ENCODE peak calls at places on chromosomes 16 and 17, in four cellular contexts. M is H9, A is H1, T is IMR-90. D is an unnamed sample.

GRCh38 chr17:44348234-44348987 is 3.3 kb downstream of the GRN start:
- DNase-seq in A (no peak), T (peak), M (no peak), D (no peak)

GRCh38 chr16:89217388-89218191 is at the start of gene ZNF778:
- DNase-seq in M (peak), T (peak), A (peak), D (peak)

GRCh38 chr16:14232106-14232890 is 161.2 kb downstream of the MRTFB start:
- DNase-seq in M (no peak), T (peak), A (no peak), D (no peak)

GRCh38 chr17:49218941-49219913 is 8.7 kb downstream of the ABI3 start:
- DNase-seq in T (no peak), A (peak), M (peak), D (no peak)

GRCh38 chr17:11996722-11997146 is 541 bp downstream of the ZNF18 start:
- DNase-seq in T (peak), M (no peak), A (no peak), D (peak)

GRCh38 chr17:13074026-13074425 is 56.2 kb upstream of the ELAC2 start:
- DNase-seq in M (no peak), T (peak), A (no peak), D (no peak)

GRCh38 chr16:87233928-87234327 is 83.3 kb downstream of the C16orf95 start:
- DNase-seq in M (peak), T (peak), A (no peak), D (peak)

GRCh38 chr16:86925067-86925791 is 346.9 kb downstream of the FOXL1 start:
- DNase-seq in A (no peak), M (no peak), T (peak), D (no peak)

GRCh38 chr17:65231086-65231485 is 93.9 kb downstream of the RGS9 start:
- DNase-seq in A (no peak), T (no peak), M (no peak), D (peak)

GRCh38 chr17:55547027-55547670 is 35.9 kb upstream of the SMIM36 start:
- DNase-seq in T (peak), A (no peak), M (no peak), D (no peak)

GRCh38 chr16:69566437-69567030 is 768 bp downstream of the NFAT5 start:
- DNase-seq in A (peak), M (peak), T (peak), D (no peak)

GRCh38 chr17:2935622-2936021 is 127.8 kb downstream of the OR1D5 start:
- DNase-seq in T (peak), M (no peak), A (no peak), D (no peak)

GRCh38 chr17:40345161-40346034 is 19.1 kb downstream of the GJD3 start:
- DNase-seq in A (peak), T (peak), M (peak), D (peak)

GRCh38 chr17:4512156-4513112 is 13.8 kb downstream of the SPNS2 start:
- DNase-seq in M (no peak), T (no peak), A (no peak), D (no peak)

GRCh38 chr17:4509402-4509801 is 10.7 kb downstream of the SPNS2 start:
- DNase-seq in A (no peak), M (no peak), T (no peak), D (no peak)

GRCh38 chr17:4511199-4511932 is 12.7 kb downstream of the SPNS2 start:
- DNase-seq in A (no peak), T (no peak), M (no peak), D (no peak)

GRCh38 chr17:4509923-4510614 is 11.4 kb downstream of the SPNS2 start:
- DNase-seq in A (no peak), M (no peak), T (no peak), D (no peak)

GRCh38 chr17:4510615-4510941 is 11.9 kb downstream of the SPNS2 start:
- DNase-seq in M (no peak), A (no peak), T (no peak), D (no peak)
- H3K56ac ChIP-seq in M (no peak), A (no peak), T (no peak), D (no peak)

GRCh38 chr17:59333845-59334244 is 2.4 kb downstream of the YPEL2 start:
- DNase-seq in M (no peak), T (no peak), A (no peak), D (no peak)

GRCh38 chr17:59330314-59330942 is 1.0 kb upstream of the YPEL2 start:
- DNase-seq in T (no peak), A (no peak), M (peak), D (peak)

GRCh38 chr17:59331129-59331928 is at the start of gene YPEL2:
- DNase-seq in A (peak), M (peak), T (peak), D (peak)

GRCh38 chr17:59332890-59333377 is 1.5 kb downstream of the YPEL2 start:
- DNase-seq in T (peak), A (no peak), M (no peak), D (no peak)

GRCh38 chr17:59331929-59332889 is 754 bp downstream of the YPEL2 start:
- DNase-seq in A (peak), T (no peak), M (no peak), D (peak)
- H3K9ac ChIP-seq in A (no peak), T (peak), M (peak), D (peak)

GRCh38 chr17:14760719-14761425 is 460.0 kb downstream of the HS3ST3B1 start:
- DNase-seq in M (no peak), T (no peak), A (no peak), D (no peak)
- H3K56ac ChIP-seq in M (no peak), T (no peak), A (no peak), D (no peak)

DNA sequence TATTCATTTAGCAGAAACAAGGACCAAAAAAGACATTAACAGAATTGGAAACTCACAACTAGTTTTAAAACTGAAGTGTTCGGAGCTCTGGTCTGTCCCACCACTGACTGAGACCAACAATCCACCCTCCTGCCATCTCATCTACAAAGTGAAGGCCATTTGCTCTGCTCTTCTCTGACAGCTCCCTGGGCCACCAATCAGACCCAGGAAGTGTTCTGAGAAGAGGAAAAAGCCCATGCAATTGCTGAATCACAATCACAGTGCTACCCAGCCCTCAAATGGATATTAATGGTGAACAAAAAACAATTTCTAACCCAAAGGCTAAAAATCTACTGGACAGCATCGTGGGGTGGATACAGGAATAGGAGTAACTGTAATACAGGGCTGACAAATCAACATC is 2.1 kb downstream of the RPL23 start:
- DNase-seq in M (no peak), A (no peak), T (no peak), D (no peak)
- H3K9ac ChIP-seq in M (peak), A (peak), T (peak), D (peak)

GRCh38 chr17:30173649-30174048 is 57.0 kb downstream of the NSRP1 start:
- DNase-seq in A (no peak), M (no peak), T (no peak), D (no peak)

GRCh38 chr17:30174556-30174955 is 57.9 kb downstream of the NSRP1 start:
- DNase-seq in M (no peak), T (no peak), A (no peak), D (no peak)

GRCh38 chr17:30165960-30166359 is 49.3 kb downstream of the NSRP1 start:
- DNase-seq in T (no peak), M (no peak), A (no peak), D (no peak)

GRCh38 chr17:30172560-30172959 is 55.9 kb downstream of the NSRP1 start:
- DNase-seq in M (no peak), T (no peak), A (no peak), D (no peak)

GRCh38 chr17:30170415-30170987 is 53.9 kb downstream of the NSRP1 start:
- DNase-seq in M (no peak), T (no peak), A (no peak), D (peak)
- H3K56ac ChIP-seq in M (no peak), T (no peak), A (no peak), D (no peak)